ENCODE peak calls at places on chromosome 21, in five cellular contexts. One of them, this sample, is unnamed.

GRCh38 chr21:18655927-18656326 is 252.3 kb upstream of the TMPRSS15 start:
- DNase-seq in H9: no peak
- DNase-seq in mesenchymal stem cell: peak
- DNase-seq in IMR-90: no peak
- DNase-seq in mesendoderm: no peak
- DNase-seq in this sample: no peak

GRCh38 chr21:14206222-14206621 is 4.5 kb downstream of the LIPI start:
- DNase-seq in H9: no peak
- DNase-seq in mesenchymal stem cell: no peak
- DNase-seq in IMR-90: no peak
- DNase-seq in mesendoderm: no peak
- DNase-seq in this sample: no peak

GRCh38 chr21:28793043-28793442 is 199.6 kb downstream of the LTN1 start:
- DNase-seq in H9: no peak
- DNase-seq in mesenchymal stem cell: peak
- DNase-seq in IMR-90: peak
- DNase-seq in mesendoderm: peak
- DNase-seq in this sample: no peak

GRCh38 chr21:27365394-27365793 is 398.5 kb upstream of the ADAMTS5 start:
- DNase-seq in H9: no peak
- DNase-seq in mesenchymal stem cell: no peak
- DNase-seq in IMR-90: peak
- DNase-seq in mesendoderm: no peak
- DNase-seq in this sample: no peak

GRCh38 chr21:25895565-25896205 is 160.9 kb downstream of the GABPA start:
- DNase-seq in H9: no peak
- DNase-seq in mesenchymal stem cell: peak
- DNase-seq in IMR-90: peak
- DNase-seq in mesendoderm: no peak
- DNase-seq in this sample: no peak

GRCh38 chr21:36976882-36977651 is 10.6 kb upstream of the HLCS start:
- DNase-seq in H9: peak
- DNase-seq in mesenchymal stem cell: peak
- DNase-seq in IMR-90: peak
- DNase-seq in mesendoderm: peak
- DNase-seq in this sample: peak

GRCh38 chr21:37006521-37007291 is at the start of gene RIPPLY3:
- DNase-seq in H9: peak
- DNase-seq in mesenchymal stem cell: peak
- DNase-seq in IMR-90: no peak
- DNase-seq in mesendoderm: peak
- DNase-seq in this sample: no peak

GRCh38 chr21:27362249-27362648 is 395.4 kb upstream of the ADAMTS5 start:
- DNase-seq in H9: no peak
- DNase-seq in mesenchymal stem cell: no peak
- DNase-seq in IMR-90: no peak
- DNase-seq in mesendoderm: peak
- DNase-seq in this sample: no peak

GRCh38 chr21:28547795-28548194 is 444.9 kb downstream of the LTN1 start:
- DNase-seq in H9: no peak
- DNase-seq in mesenchymal stem cell: no peak
- DNase-seq in IMR-90: no peak
- DNase-seq in mesendoderm: no peak
- DNase-seq in this sample: no peak

GRCh38 chr21:35792569-35792968 is 267.8 kb downstream of the SETD4 start:
- DNase-seq in H9: no peak
- DNase-seq in mesenchymal stem cell: no peak
- DNase-seq in IMR-90: no peak
- DNase-seq in mesendoderm: no peak
- DNase-seq in this sample: no peak

GRCh38 chr21:15130751-15131150 is 66.0 kb upstream of the NRIP1 start:
- DNase-seq in H9: no peak
- DNase-seq in mesenchymal stem cell: no peak
- DNase-seq in IMR-90: no peak
- DNase-seq in mesendoderm: no peak
- DNase-seq in this sample: no peak

GRCh38 chr21:14584357-14585095 is 38.4 kb upstream of the SAMSN1 start:
- DNase-seq in H9: no peak
- DNase-seq in mesenchymal stem cell: no peak
- DNase-seq in IMR-90: no peak
- DNase-seq in mesendoderm: no peak
- DNase-seq in this sample: no peak

GRCh38 chr21:39053126-39053525 is 130.1 kb downstream of the PSMG1 start:
- DNase-seq in H9: no peak
- DNase-seq in mesenchymal stem cell: no peak
- DNase-seq in IMR-90: no peak
- DNase-seq in mesendoderm: no peak
- DNase-seq in this sample: no peak

GRCh38 chr21:33980276-33980916 is 64.8 kb upstream of the ATP5PO start:
- DNase-seq in H9: no peak
- DNase-seq in mesenchymal stem cell: no peak
- DNase-seq in IMR-90: no peak
- DNase-seq in mesendoderm: no peak
- DNase-seq in this sample: no peak

GRCh38 chr21:42670058-42670830 is 16.8 kb downstream of the PDE9A start:
- DNase-seq in H9: no peak
- DNase-seq in mesenchymal stem cell: no peak
- DNase-seq in IMR-90: no peak
- DNase-seq in mesendoderm: no peak
- DNase-seq in this sample: no peak
- H2BK15ac ChIP-seq in H9: no peak
- H2BK15ac ChIP-seq in mesenchymal stem cell: no peak
- H2BK15ac ChIP-seq in IMR-90: no peak
- H2BK15ac ChIP-seq in mesendoderm: no peak
- H2BK15ac ChIP-seq in this sample: no peak

GRCh38 chr21:46357684-46358425 is 33.9 kb downstream of the PCNT start:
- DNase-seq in H9: no peak
- DNase-seq in mesenchymal stem cell: no peak
- DNase-seq in IMR-90: no peak
- DNase-seq in mesendoderm: no peak
- DNase-seq in this sample: no peak
- H2BK15ac ChIP-seq in H9: no peak
- H2BK15ac ChIP-seq in mesenchymal stem cell: no peak
- H2BK15ac ChIP-seq in IMR-90: no peak
- H2BK15ac ChIP-seq in mesendoderm: no peak
- H2BK15ac ChIP-seq in this sample: no peak

GRCh38 chr21:44611551-44611950 is 328 bp upstream of the KRTAP10-8 start:
- DNase-seq in H9: no peak
- DNase-seq in mesenchymal stem cell: no peak
- DNase-seq in IMR-90: no peak
- DNase-seq in mesendoderm: no peak
- DNase-seq in this sample: no peak

GRCh38 chr21:44613386-44614155 is 1.7 kb downstream of the KRTAP10-8 start:
- DNase-seq in H9: no peak
- DNase-seq in mesenchymal stem cell: no peak
- DNase-seq in IMR-90: no peak
- DNase-seq in mesendoderm: no peak
- DNase-seq in this sample: no peak

GRCh38 chr21:44612669-44613229 is 870 bp downstream of the KRTAP10-8 start:
- DNase-seq in H9: no peak
- DNase-seq in mesenchymal stem cell: no peak
- DNase-seq in IMR-90: no peak
- DNase-seq in mesendoderm: no peak
- DNase-seq in this sample: no peak

GRCh38 chr21:44614161-44614631 is 2.3 kb downstream of the KRTAP10-8 start:
- DNase-seq in H9: no peak
- DNase-seq in mesenchymal stem cell: no peak
- DNase-seq in IMR-90: no peak
- DNase-seq in mesendoderm: no peak
- DNase-seq in this sample: no peak

GRCh38 chr21:44612029-44612486 is at the start of gene KRTAP10-8:
- DNase-seq in H9: no peak
- DNase-seq in mesenchymal stem cell: no peak
- DNase-seq in IMR-90: no peak
- DNase-seq in mesendoderm: no peak
- DNase-seq in this sample: no peak
- H2BK15ac ChIP-seq in H9: no peak
- H2BK15ac ChIP-seq in mesenchymal stem cell: no peak
- H2BK15ac ChIP-seq in IMR-90: no peak
- H2BK15ac ChIP-seq in mesendoderm: no peak
- H2BK15ac ChIP-seq in this sample: peak

GRCh38 chr21:32469628-32470027 is 57.1 kb downstream of the EVA1C start:
- DNase-seq in H9: no peak
- DNase-seq in mesenchymal stem cell: no peak
- DNase-seq in IMR-90: no peak
- DNase-seq in mesendoderm: no peak
- DNase-seq in this sample: no peak

GRCh38 chr21:32470206-32470605 is 57.7 kb downstream of the EVA1C start:
- DNase-seq in H9: no peak
- DNase-seq in mesenchymal stem cell: no peak
- DNase-seq in IMR-90: no peak
- DNase-seq in mesendoderm: no peak
- DNase-seq in this sample: no peak

GRCh38 chr21:32475162-32475812 is 62.8 kb downstream of the EVA1C start:
- DNase-seq in H9: no peak
- DNase-seq in mesenchymal stem cell: no peak
- DNase-seq in IMR-90: peak
- DNase-seq in mesendoderm: no peak
- DNase-seq in this sample: no peak

GRCh38 chr21:32474179-32475059 is 61.9 kb downstream of the EVA1C start:
- DNase-seq in H9: peak
- DNase-seq in mesenchymal stem cell: no peak
- DNase-seq in IMR-90: no peak
- DNase-seq in mesendoderm: no peak
- DNase-seq in this sample: no peak

DNA sequence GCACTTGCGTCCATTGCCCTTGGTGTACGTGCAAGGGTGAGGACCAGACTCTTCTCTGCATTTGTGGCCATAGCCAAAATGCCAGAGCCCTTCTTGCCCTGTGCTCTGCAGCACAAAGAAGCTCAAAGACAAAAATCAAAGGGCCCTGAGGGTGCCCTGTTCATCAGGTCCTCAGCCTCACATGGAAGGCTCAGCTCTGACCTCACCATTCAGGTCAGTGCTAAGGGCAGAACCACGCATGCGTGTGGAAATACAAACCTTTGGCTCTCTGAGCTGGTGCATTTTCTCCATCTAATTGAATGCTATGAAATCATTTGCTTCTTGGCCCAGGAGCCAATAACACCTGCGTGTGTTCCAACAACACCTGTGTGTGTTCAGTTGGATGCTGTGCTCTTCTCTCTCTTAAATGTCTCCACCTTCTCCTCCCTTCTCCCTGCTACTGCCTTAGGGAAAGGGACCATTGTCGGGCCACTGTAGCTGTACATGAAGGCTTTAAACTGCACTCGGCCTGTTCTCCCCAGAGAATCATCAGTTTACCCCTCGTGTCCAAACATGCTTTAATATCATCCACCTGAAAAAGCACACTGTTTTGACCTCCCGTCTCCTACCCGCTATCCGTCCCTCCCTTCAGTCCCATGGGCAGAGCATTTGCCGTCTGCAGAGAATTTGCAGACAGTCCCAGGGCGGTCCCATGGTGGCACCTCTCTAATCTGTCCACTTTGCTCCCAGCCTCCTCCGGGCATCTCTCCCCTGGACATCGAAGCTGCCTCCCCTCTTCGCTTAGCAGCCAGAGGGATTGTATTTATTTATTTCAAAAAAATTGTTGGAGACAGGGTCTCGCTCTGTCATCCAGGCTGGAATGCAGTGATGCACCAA is 60.6 kb downstream of the EVA1C start:
- DNase-seq in H9: no peak
- DNase-seq in mesenchymal stem cell: no peak
- DNase-seq in IMR-90: no peak
- DNase-seq in mesendoderm: no peak
- DNase-seq in this sample: no peak
- H2BK15ac ChIP-seq in H9: no peak
- H2BK15ac ChIP-seq in mesenchymal stem cell: no peak
- H2BK15ac ChIP-seq in IMR-90: no peak
- H2BK15ac ChIP-seq in mesendoderm: no peak
- H2BK15ac ChIP-seq in this sample: no peak

DNA sequence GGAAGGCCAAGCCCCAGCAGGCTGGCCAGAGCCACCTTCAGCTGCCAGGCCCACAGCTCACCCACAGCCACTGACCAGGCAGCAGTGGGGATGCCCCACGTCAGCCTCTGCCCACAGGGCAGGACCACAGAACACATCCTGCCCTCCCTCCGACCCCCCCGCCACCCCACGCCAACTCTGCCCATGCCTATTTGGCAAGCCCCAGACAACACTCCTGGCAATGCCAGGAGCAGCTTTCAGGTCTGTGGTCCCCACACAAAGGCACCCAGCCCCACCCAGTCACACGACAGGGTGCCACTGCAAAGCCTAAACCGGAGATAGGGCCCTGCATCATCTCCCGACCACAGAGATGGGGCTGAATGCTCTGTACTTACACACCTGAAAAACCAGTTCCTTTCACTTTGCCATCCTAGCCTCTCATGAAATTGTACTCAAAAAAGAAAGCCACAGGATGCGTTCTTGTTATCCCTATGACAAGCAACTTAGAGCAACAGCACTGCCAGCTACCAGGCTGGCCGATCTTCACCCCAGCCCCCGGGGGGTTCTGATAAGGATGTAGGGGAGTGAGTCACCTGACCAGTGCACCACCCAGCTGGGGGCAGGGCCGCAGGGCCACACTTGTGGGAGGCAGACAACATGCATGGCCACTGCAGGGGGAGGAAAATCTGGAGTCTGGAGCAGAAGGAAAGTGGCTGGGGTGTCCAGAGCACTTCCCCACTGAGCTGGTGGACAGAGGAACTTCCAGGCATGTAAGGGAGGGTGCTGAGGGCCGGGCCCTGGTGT is 36.2 kb downstream of the UBE2G2 start:
- DNase-seq in H9: no peak
- DNase-seq in mesenchymal stem cell: no peak
- DNase-seq in IMR-90: no peak
- DNase-seq in mesendoderm: peak
- DNase-seq in this sample: no peak
- H2BK15ac ChIP-seq in H9: no peak
- H2BK15ac ChIP-seq in mesenchymal stem cell: no peak
- H2BK15ac ChIP-seq in IMR-90: no peak
- H2BK15ac ChIP-seq in mesendoderm: no peak
- H2BK15ac ChIP-seq in this sample: no peak

This sample was measured in neuronal stem cell.